ENCODE peak calls at places on chromosomes 6 and 20, in six cellular contexts. Q is heart left ventricle, L is HCT116, T is IMR-90, V is uterus, O is HepG2. K is an unnamed sample.

GRCh38 chr6:33856655-33857054 is 52.9 kb upstream of the MLN start:
- DNase-seq in V (no peak), T (no peak), L (no peak), Q (no peak), O (no peak), K (no peak)

GRCh38 chr6:30836431-30836866 is 47.9 kb upstream of the DDR1 start:
- DNase-seq in Q (peak; percentile 44), L (no peak), V (no peak), T (peak; percentile 54), O (no peak), K (no peak)

GRCh38 chr6:149147939-149148718 is 169.4 kb upstream of the TAB2 start:
- DNase-seq in T (no peak), Q (no peak), V (no peak), O (no peak), L (no peak), K (no peak)

GRCh38 chr6:150297327-150298028 is 71.3 kb upstream of the IYD start:
- DNase-seq in V (no peak), L (no peak), T (no peak), O (no peak), Q (peak; percentile 21), K (no peak)

GRCh38 chr6:52577022-52577777 is at the start of gene TRAM2:
- DNase-seq in V (peak; percentile 87), T (peak; percentile 74), Q (peak; percentile 91), L (peak; percentile 27), O (peak; percentile 76), K (peak; percentile 73)

GRCh38 chr6:74415056-74415455 is 719.1 kb downstream of the CD109 start:
- DNase-seq in L (no peak), Q (no peak), O (no peak), T (no peak), V (no peak), K (no peak)

GRCh38 chr6:170181338-170181690 is 109.6 kb downstream of the DLL1 start:
- DNase-seq in V (no peak), Q (no peak), L (no peak), T (no peak), O (no peak), K (peak; percentile 2)

GRCh38 chr20:53579581-53580375 is 13.9 kb downstream of the ZNF217 start:
- DNase-seq in T (peak; percentile 60), Q (no peak), O (peak; percentile 99), L (no peak), V (peak; percentile 34), K (no peak)

GRCh38 chr6:100370265-100370664 is 94.5 kb downstream of the SIM1 start:
- DNase-seq in Q (no peak), L (no peak), O (no peak), V (no peak), T (no peak), K (no peak)

GRCh38 chr20:56460459-56460858 is 8.0 kb upstream of the RTF2 start:
- DNase-seq in Q (no peak), L (no peak), O (no peak), V (no peak), T (no peak), K (no peak)

GRCh38 chr20:44495802-44496481 is 20.3 kb downstream of the TTPAL start:
- DNase-seq in T (peak; percentile 99), L (peak; percentile 77), O (no peak), Q (no peak), V (no peak), K (no peak)

GRCh38 chr6:19802656-19803055 is 34.5 kb upstream of the ID4 start:
- DNase-seq in V (no peak), O (no peak), Q (no peak), T (no peak), L (no peak), K (no peak)

GRCh38 chr6:25124216-25124615 is 155.0 kb upstream of the CARMIL1 start:
- DNase-seq in V (no peak), O (no peak), T (no peak), L (no peak), Q (no peak), K (no peak)

GRCh38 chr6:32664827-32665362 is 1.6 kb downstream of the HLA-DQB1 start:
- DNase-seq in T (no peak), O (no peak), Q (peak; percentile 49), V (no peak), L (no peak), K (no peak)

GRCh38 chr6:44304282-44305199 is 8.6 kb downstream of the AARS2 start:
- DNase-seq in O (peak; percentile 44), T (peak; percentile 35), V (no peak), Q (no peak), L (peak; percentile 10), K (no peak)

GRCh38 chr6:140729521-140729920 is 1355.1 kb upstream of the CITED2 start:
- DNase-seq in L (no peak), V (no peak), Q (no peak), O (no peak), T (no peak), K (no peak)
- TF ChIP-seq POLR2A in L (no peak), V (no peak), Q (no peak), O (no peak), T (no peak), K (no peak)

GRCh38 chr20:35117148-35117547 is 24.5 kb upstream of the TRPC4AP start:
- DNase-seq in T (peak; percentile 74), V (no peak), O (no peak), L (no peak), Q (no peak), K (no peak)
- H3K36me3 ChIP-seq in T (peaks cover 28% of the 10 kb centered on the region), V (no peaks in the 10 kb centered on the region), O (peaks cover 28% of the 10 kb centered on the region), L (peaks cover 6% of the 10 kb centered on the region), Q (peaks cover 72% of the 10 kb centered on the region), K (peaks cover 82% of the 10 kb centered on the region)

GRCh38 chr6:21937466-21937865 is 343.9 kb downstream of the SOX4 start:
- DNase-seq in V (no peak), L (no peak), T (no peak), O (no peak), Q (no peak), K (no peak)

GRCh38 chr6:21931641-21932335 is 338.2 kb downstream of the SOX4 start:
- DNase-seq in T (peak; percentile 55), V (no peak), Q (no peak), O (no peak), L (no peak), K (no peak)

GRCh38 chr6:21935142-21935541 is 341.6 kb downstream of the SOX4 start:
- DNase-seq in L (no peak), V (no peak), O (no peak), Q (no peak), T (no peak), K (no peak)

GRCh38 chr6:21935561-21936028 is 342.0 kb downstream of the SOX4 start:
- DNase-seq in O (peak; percentile 36), L (peak; percentile 27), T (peak; percentile 69), Q (no peak), V (no peak), K (no peak)

DNA sequence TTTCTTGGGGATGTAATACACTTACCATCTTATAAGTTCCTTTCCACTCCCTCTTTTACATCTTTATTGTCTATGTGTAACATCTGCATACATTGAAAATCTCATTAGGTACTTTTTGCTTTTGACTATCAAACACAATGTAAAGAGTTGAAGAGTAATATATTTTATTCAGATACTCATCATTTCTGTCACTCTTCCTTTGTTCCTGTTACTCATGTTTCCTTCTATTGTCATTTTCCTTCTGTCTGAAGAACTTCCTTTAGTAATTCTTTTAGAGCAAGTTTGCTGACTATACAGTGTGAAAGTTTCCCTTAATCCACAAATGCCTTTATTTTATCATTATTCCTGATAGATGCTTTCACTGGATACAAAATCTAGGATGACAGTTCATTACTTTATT is 339.8 kb downstream of the SOX4 start:
- DNase-seq in V (no peak), L (no peak), T (no peak), Q (no peak), O (no peak), K (no peak)
- H3K9me3 ChIP-seq in V (no peaks in the 10 kb centered on the region), L (no peaks in the 10 kb centered on the region), T (peaks cover 1% of the 10 kb centered on the region), Q (no peaks in the 10 kb centered on the region), O (no peaks in the 10 kb centered on the region), K (peaks cover 4% of the 10 kb centered on the region)

GRCh38 chr6:79704200-79704599 is 73.1 kb downstream of the SH3BGRL2 start:
- DNase-seq in O (no peak), T (no peak), Q (no peak), V (no peak), L (no peak), K (no peak)
- TF ChIP-seq POLR2A in O (no peak), T (no peak), Q (no peak), V (no peak), L (no peak), K (no peak)

K was measured in tibial nerve.